ENCODE peak calls at places on chromosome X, in seven cellular contexts. R is Karpas-422, C is fibroblast of lung, B is kidney, N is neuronal stem cell, G is mesenchymal stem cell, M is colonic mucosa. E is an unnamed sample.

GRCh38 chrX:106378616-106379015 is 210.5 kb downstream of the PWWP3B start:
- DNase-seq in G (no peak), M (no peak), B (no peak), N (no peak), C (no peak), R (no peak), E (no peak)

GRCh38 chrX:42804524-42804923 is 26.6 kb upstream of the PPP1R2C start:
- DNase-seq in R (no peak), B (no peak), M (no peak), C (no peak), N (no peak), G (no peak), E (no peak)

GRCh38 chrX:153408871-153409351 is 2.4 kb upstream of the ZFP92 start:
- DNase-seq in R (no peak), M (no peak), G (no peak), B (no peak), N (no peak), C (no peak), E (no peak)

GRCh38 chrX:45172890-45173289 is 27.8 kb downstream of the DIPK2B start:
- DNase-seq in C (peak), R (peak), N (no peak), G (peak), B (no peak), M (no peak), E (peak)

GRCh38 chrX:34350552-34350951 is 218.4 kb upstream of the FAM47A start:
- DNase-seq in R (no peak), B (no peak), C (no peak), M (no peak), N (no peak), G (peak), E (no peak)

GRCh38 chrX:16462912-16463311 is 187.0 kb upstream of the S100G start:
- DNase-seq in R (no peak), N (no peak), C (peak), M (no peak), G (peak), B (no peak), E (no peak)

GRCh38 chrX:139828037-139828436 is 104.8 kb downstream of the ATP11C start:
- DNase-seq in B (no peak), M (no peak), R (no peak), N (no peak), C (no peak), G (peak), E (no peak)

GRCh38 chrX:39975094-39975865 is 122.5 kb downstream of the BCOR start:
- DNase-seq in C (no peak), G (no peak), R (no peak), B (peak), N (no peak), M (peak), E (peak)

GRCh38 chrX:38102875-38103274 is 96.5 kb downstream of the SYTL5 start:
- DNase-seq in N (no peak), B (no peak), G (no peak), M (no peak), R (no peak), C (peak), E (peak)

GRCh38 chrX:5236096-5236495 is 992.6 kb downstream of the NLGN4X start:
- DNase-seq in B (no peak), C (no peak), N (no peak), G (peak), R (peak), M (no peak), E (peak)

GRCh38 chrX:50609796-50610195 is 139.2 kb upstream of the DGKK start:
- DNase-seq in M (no peak), R (no peak), G (peak), C (peak), B (no peak), N (no peak), E (peak)

GRCh38 chrX:124280294-124280902 is 52.1 kb upstream of the TEX13D start:
- DNase-seq in C (peak), B (no peak), N (no peak), R (no peak), G (no peak), M (no peak), E (no peak)

GRCh38 chrX:136261316-136261715 is 10.1 kb upstream of the MAP7D3 start:
- DNase-seq in B (no peak), R (no peak), N (no peak), G (peak), M (no peak), C (no peak), E (no peak)
- H3K9ac ChIP-seq in B (no peak), R (no peak), N (no peak), G (no peak), M (no peak), C (no peak), E (no peak)

GRCh38 chrX:24024819-24025740 is 1.9 kb downstream of the KLHL15 start:
- DNase-seq in N (peak), M (peak), G (peak), R (peak), C (peak), B (peak), E (peak)

GRCh38 chrX:24026403-24026801 is 584 bp downstream of the KLHL15 start:
- DNase-seq in B (no peak), N (no peak), R (no peak), G (peak), C (no peak), M (no peak), E (no peak)

GRCh38 chrX:24025741-24026402 is 1.1 kb downstream of the KLHL15 start:
- DNase-seq in B (peak), M (peak), N (no peak), C (peak), R (no peak), G (peak), E (peak)

GRCh38 chrX:24023538-24023937 is 3.4 kb downstream of the KLHL15 start:
- DNase-seq in R (no peak), B (no peak), N (no peak), M (no peak), G (no peak), C (no peak), E (no peak)

DNA sequence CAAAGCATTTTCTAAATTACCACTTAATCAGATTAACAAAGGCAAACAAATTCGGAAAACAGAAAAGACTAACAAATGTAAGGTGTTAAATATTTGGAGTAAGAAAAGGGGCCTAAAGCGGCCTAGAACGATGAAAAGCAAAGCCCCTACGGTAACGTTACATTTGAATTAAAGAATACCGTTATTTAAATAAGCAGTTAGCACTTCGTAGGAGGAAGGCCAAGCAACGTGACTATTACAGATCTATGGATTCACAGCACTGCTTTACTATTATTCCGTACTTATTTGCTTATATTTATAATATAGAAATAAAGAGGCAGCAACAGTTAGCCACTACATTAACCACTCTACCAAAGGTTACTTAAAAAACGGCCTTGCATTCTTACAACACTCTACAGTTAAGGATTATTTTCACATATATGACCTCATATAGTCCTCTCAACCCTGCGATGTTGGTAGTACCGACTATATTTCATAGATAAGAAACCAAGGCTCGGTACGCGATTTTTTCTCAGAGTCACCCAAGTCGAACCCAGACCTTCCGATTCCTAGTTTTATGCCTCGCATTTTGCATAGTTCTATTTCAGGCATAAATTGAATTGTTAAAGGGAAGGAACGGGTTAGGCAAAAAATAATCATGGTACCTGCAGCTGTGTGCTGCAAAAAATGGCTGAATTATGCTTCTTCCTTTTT is 2.9 kb downstream of the KLHL15 start:
- DNase-seq in N (no peak), R (peak), C (no peak), G (peak), M (no peak), B (no peak), E (peak)
- H3K9ac ChIP-seq in N (no peak), R (peak), C (peak), G (peak), M (no peak), B (peak), E (peak)

DNA sequence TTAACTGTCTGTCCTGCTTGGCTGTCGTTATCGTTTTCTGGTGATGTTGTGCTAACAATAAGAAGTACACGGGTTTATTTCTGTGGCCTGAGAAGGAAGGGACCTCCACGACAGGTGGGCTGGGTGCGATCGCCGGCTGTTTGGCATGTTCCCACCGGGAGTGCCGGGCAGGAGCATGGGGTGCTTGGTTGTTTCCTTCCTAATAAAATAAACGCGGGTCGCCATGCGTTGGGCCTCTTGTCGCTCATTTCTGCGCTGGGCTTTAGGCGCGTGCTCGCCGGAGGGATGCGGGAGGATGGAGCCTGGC is 711 bp upstream of the GDI1 start:
- DNase-seq in R (no peak), C (no peak), B (no peak), G (no peak), N (no peak), M (no peak), E (no peak)
- H3K9ac ChIP-seq in R (no peak), C (no peak), B (no peak), G (peak), N (peak), M (peak), E (no peak)

DNA sequence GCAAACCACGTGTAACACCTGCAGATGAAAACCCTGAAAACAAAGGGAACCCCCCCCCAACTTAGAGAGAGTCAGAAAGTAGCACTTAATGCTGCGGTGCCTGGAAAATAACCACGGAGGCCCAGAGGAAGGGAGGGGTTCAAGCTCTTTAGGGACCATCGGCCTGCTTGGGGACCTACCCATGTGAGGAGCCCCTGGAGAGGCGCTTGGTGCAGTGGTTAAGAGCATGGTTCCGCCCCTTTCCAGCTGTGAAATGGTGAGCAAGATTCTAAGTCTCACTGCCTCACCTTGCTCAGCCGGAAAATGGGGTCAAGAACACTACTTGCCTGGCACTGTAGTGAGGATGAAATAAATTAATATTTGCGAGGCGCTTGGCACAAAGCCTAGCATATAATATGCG is 13.8 kb downstream of the SLC25A5 start:
- DNase-seq in G (no peak), N (no peak), B (no peak), M (no peak), R (no peak), C (no peak), E (no peak)
- H3K9ac ChIP-seq in G (peak), N (no peak), B (peak), M (no peak), R (no peak), C (no peak), E (no peak)

GRCh38 chrX:32847921-32848320 is 363.4 kb downstream of the DMD start:
- DNase-seq in M (no peak), B (no peak), G (no peak), C (no peak), R (no peak), N (no peak), E (peak)
- H3K9ac ChIP-seq in M (no peak), B (no peak), G (no peak), C (no peak), R (no peak), N (no peak), E (no peak)

GRCh38 chrX:13028871-13029336 is 15.5 kb downstream of the FAM9C start:
- DNase-seq in B (no peak), N (no peak), R (peak), M (no peak), G (no peak), C (peak), E (peak)
- H3K9ac ChIP-seq in B (no peak), N (no peak), R (no peak), M (no peak), G (peak), C (no peak), E (no peak)